ENCODE peak calls at places on chromosomes 6 and 20, in six cellular contexts. One of them, this sample, is unnamed.

GRCh38 chr6:16316741-16317251 is 78.4 kb downstream of the GMPR start:
- DNase-seq in left ventricle myocardium inferior: no peak
- DNase-seq in naive thymus-derived CD4-positive, alpha-beta T cell: peak
- DNase-seq in uterus: no peak
- DNase-seq in mesendoderm: peak
- DNase-seq in foreskin keratinocyte: peak
- DNase-seq in this sample: no peak

GRCh38 chr6:111427341-111428116 is 55.5 kb downstream of the REV3L start:
- DNase-seq in left ventricle myocardium inferior: no peak
- DNase-seq in naive thymus-derived CD4-positive, alpha-beta T cell: no peak
- DNase-seq in uterus: no peak
- DNase-seq in mesendoderm: no peak
- DNase-seq in foreskin keratinocyte: peak
- DNase-seq in this sample: peak

GRCh38 chr6:96499781-96500180 is 21.8 kb upstream of the UFL1 start:
- DNase-seq in left ventricle myocardium inferior: no peak
- DNase-seq in naive thymus-derived CD4-positive, alpha-beta T cell: peak
- DNase-seq in uterus: no peak
- DNase-seq in mesendoderm: no peak
- DNase-seq in foreskin keratinocyte: no peak
- DNase-seq in this sample: no peak

GRCh38 chr6:56652231-56652630 is 9.5 kb upstream of the DST start:
- DNase-seq in left ventricle myocardium inferior: no peak
- DNase-seq in naive thymus-derived CD4-positive, alpha-beta T cell: no peak
- DNase-seq in uterus: no peak
- DNase-seq in mesendoderm: no peak
- DNase-seq in foreskin keratinocyte: peak
- DNase-seq in this sample: peak

GRCh38 chr6:163352011-163352685 is 62.4 kb upstream of the QKI start:
- DNase-seq in left ventricle myocardium inferior: no peak
- DNase-seq in naive thymus-derived CD4-positive, alpha-beta T cell: no peak
- DNase-seq in uterus: no peak
- DNase-seq in mesendoderm: peak
- DNase-seq in foreskin keratinocyte: peak
- DNase-seq in this sample: no peak

GRCh38 chr20:48483667-48484066 is 344.1 kb downstream of the PREX1 start:
- DNase-seq in left ventricle myocardium inferior: no peak
- DNase-seq in naive thymus-derived CD4-positive, alpha-beta T cell: no peak
- DNase-seq in uterus: no peak
- DNase-seq in mesendoderm: no peak
- DNase-seq in foreskin keratinocyte: no peak
- DNase-seq in this sample: no peak

GRCh38 chr6:111972714-111973678 is 80.9 kb upstream of the CCN6 start:
- DNase-seq in left ventricle myocardium inferior: peak
- DNase-seq in naive thymus-derived CD4-positive, alpha-beta T cell: peak
- DNase-seq in uterus: peak
- DNase-seq in mesendoderm: peak
- DNase-seq in foreskin keratinocyte: peak
- DNase-seq in this sample: peak

GRCh38 chr6:156691018-156691417 is 86.2 kb upstream of the ARID1B start:
- DNase-seq in left ventricle myocardium inferior: no peak
- DNase-seq in naive thymus-derived CD4-positive, alpha-beta T cell: no peak
- DNase-seq in uterus: no peak
- DNase-seq in mesendoderm: no peak
- DNase-seq in foreskin keratinocyte: no peak
- DNase-seq in this sample: no peak

GRCh38 chr20:53902968-53903651 is 167.3 kb downstream of the BCAS1 start:
- DNase-seq in left ventricle myocardium inferior: no peak
- DNase-seq in naive thymus-derived CD4-positive, alpha-beta T cell: no peak
- DNase-seq in uterus: no peak
- DNase-seq in mesendoderm: no peak
- DNase-seq in foreskin keratinocyte: no peak
- DNase-seq in this sample: no peak

GRCh38 chr20:23161968-23162696 is 76.0 kb upstream of the CD93 start:
- DNase-seq in left ventricle myocardium inferior: peak
- DNase-seq in naive thymus-derived CD4-positive, alpha-beta T cell: no peak
- DNase-seq in uterus: peak
- DNase-seq in mesendoderm: no peak
- DNase-seq in foreskin keratinocyte: peak
- DNase-seq in this sample: peak

GRCh38 chr6:149859368-149859767 is 4.8 kb downstream of the LRP11 start:
- DNase-seq in left ventricle myocardium inferior: no peak
- DNase-seq in naive thymus-derived CD4-positive, alpha-beta T cell: no peak
- DNase-seq in uterus: no peak
- DNase-seq in mesendoderm: no peak
- DNase-seq in foreskin keratinocyte: peak
- DNase-seq in this sample: no peak

GRCh38 chr20:9228774-9229450 is 160.0 kb downstream of the PLCB4 start:
- DNase-seq in left ventricle myocardium inferior: peak
- DNase-seq in naive thymus-derived CD4-positive, alpha-beta T cell: no peak
- DNase-seq in uterus: no peak
- DNase-seq in mesendoderm: no peak
- DNase-seq in foreskin keratinocyte: no peak
- DNase-seq in this sample: no peak

GRCh38 chr6:12309070-12309469 is 18.9 kb downstream of the EDN1 start:
- DNase-seq in left ventricle myocardium inferior: no peak
- DNase-seq in naive thymus-derived CD4-positive, alpha-beta T cell: no peak
- DNase-seq in uterus: no peak
- DNase-seq in mesendoderm: no peak
- DNase-seq in foreskin keratinocyte: no peak
- DNase-seq in this sample: no peak

GRCh38 chr6:16432075-16433032 is 194.0 kb downstream of the GMPR start:
- DNase-seq in left ventricle myocardium inferior: no peak
- DNase-seq in naive thymus-derived CD4-positive, alpha-beta T cell: no peak
- DNase-seq in uterus: peak
- DNase-seq in mesendoderm: no peak
- DNase-seq in foreskin keratinocyte: no peak
- DNase-seq in this sample: no peak

GRCh38 chr20:962223-962622 is 39.9 kb downstream of the RSPO4 start:
- DNase-seq in left ventricle myocardium inferior: no peak
- DNase-seq in naive thymus-derived CD4-positive, alpha-beta T cell: no peak
- DNase-seq in uterus: no peak
- DNase-seq in mesendoderm: no peak
- DNase-seq in foreskin keratinocyte: no peak
- DNase-seq in this sample: no peak

GRCh38 chr6:169186496-169187169 is 67.0 kb downstream of the THBS2 start:
- DNase-seq in left ventricle myocardium inferior: no peak
- DNase-seq in naive thymus-derived CD4-positive, alpha-beta T cell: no peak
- DNase-seq in uterus: no peak
- DNase-seq in mesendoderm: no peak
- DNase-seq in foreskin keratinocyte: no peak
- DNase-seq in this sample: no peak

GRCh38 chr20:32436968-32437367 is 78.8 kb downstream of the ASXL1 start:
- DNase-seq in left ventricle myocardium inferior: no peak
- DNase-seq in naive thymus-derived CD4-positive, alpha-beta T cell: no peak
- DNase-seq in uterus: no peak
- DNase-seq in mesendoderm: no peak
- DNase-seq in foreskin keratinocyte: no peak
- DNase-seq in this sample: no peak

GRCh38 chr6:21045135-21045616 is 510.9 kb downstream of the CDKAL1 start:
- DNase-seq in left ventricle myocardium inferior: no peak
- DNase-seq in naive thymus-derived CD4-positive, alpha-beta T cell: no peak
- DNase-seq in uterus: no peak
- DNase-seq in mesendoderm: no peak
- DNase-seq in foreskin keratinocyte: no peak
- DNase-seq in this sample: no peak

GRCh38 chr6:74368746-74369145 is 672.7 kb downstream of the CD109 start:
- DNase-seq in left ventricle myocardium inferior: no peak
- DNase-seq in naive thymus-derived CD4-positive, alpha-beta T cell: no peak
- DNase-seq in uterus: no peak
- DNase-seq in mesendoderm: no peak
- DNase-seq in foreskin keratinocyte: no peak
- DNase-seq in this sample: no peak

GRCh38 chr20:38260025-38260377 is 534 bp downstream of the KIAA1755 start:
- DNase-seq in left ventricle myocardium inferior: no peak
- DNase-seq in naive thymus-derived CD4-positive, alpha-beta T cell: no peak
- DNase-seq in uterus: no peak
- DNase-seq in mesendoderm: no peak
- DNase-seq in foreskin keratinocyte: no peak
- DNase-seq in this sample: no peak

GRCh38 chr6:35468980-35469710 is 944 bp downstream of the RPL10A start:
- DNase-seq in left ventricle myocardium inferior: no peak
- DNase-seq in naive thymus-derived CD4-positive, alpha-beta T cell: no peak
- DNase-seq in uterus: peak
- DNase-seq in mesendoderm: no peak
- DNase-seq in foreskin keratinocyte: no peak
- DNase-seq in this sample: no peak

GRCh38 chr6:156886409-156886808 is 109.2 kb downstream of the ARID1B start:
- DNase-seq in left ventricle myocardium inferior: no peak
- DNase-seq in naive thymus-derived CD4-positive, alpha-beta T cell: no peak
- DNase-seq in uterus: no peak
- DNase-seq in mesendoderm: no peak
- DNase-seq in foreskin keratinocyte: no peak
- DNase-seq in this sample: no peak

GRCh38 chr6:126060400-126060799 is 74.1 kb downstream of the TRMT11 start:
- DNase-seq in left ventricle myocardium inferior: no peak
- DNase-seq in naive thymus-derived CD4-positive, alpha-beta T cell: no peak
- DNase-seq in uterus: no peak
- DNase-seq in mesendoderm: no peak
- DNase-seq in foreskin keratinocyte: no peak
- DNase-seq in this sample: no peak

GRCh38 chr6:136347847-136348246 is 58.2 kb upstream of the BCLAF1 start:
- DNase-seq in left ventricle myocardium inferior: no peak
- DNase-seq in naive thymus-derived CD4-positive, alpha-beta T cell: no peak
- DNase-seq in uterus: no peak
- DNase-seq in mesendoderm: no peak
- DNase-seq in foreskin keratinocyte: peak
- DNase-seq in this sample: peak

GRCh38 chr6:123965894-123966293 is 162.2 kb downstream of the NKAIN2 start:
- DNase-seq in left ventricle myocardium inferior: no peak
- DNase-seq in naive thymus-derived CD4-positive, alpha-beta T cell: no peak
- DNase-seq in uterus: no peak
- DNase-seq in mesendoderm: peak
- DNase-seq in foreskin keratinocyte: peak
- DNase-seq in this sample: no peak

GRCh38 chr6:37371158-37372083 is 17.6 kb downstream of the RNF8 start:
- DNase-seq in left ventricle myocardium inferior: no peak
- DNase-seq in naive thymus-derived CD4-positive, alpha-beta T cell: no peak
- DNase-seq in uterus: no peak
- DNase-seq in mesendoderm: no peak
- DNase-seq in foreskin keratinocyte: no peak
- DNase-seq in this sample: no peak

GRCh38 chr6:18048953-18049630 is 61.7 kb upstream of the KIF13A start:
- DNase-seq in left ventricle myocardium inferior: no peak
- DNase-seq in naive thymus-derived CD4-positive, alpha-beta T cell: no peak
- DNase-seq in uterus: no peak
- DNase-seq in mesendoderm: no peak
- DNase-seq in foreskin keratinocyte: no peak
- DNase-seq in this sample: no peak

GRCh38 chr6:111888928-111889696 is 15.9 kb upstream of the FYN start:
- DNase-seq in left ventricle myocardium inferior: peak
- DNase-seq in naive thymus-derived CD4-positive, alpha-beta T cell: no peak
- DNase-seq in uterus: peak
- DNase-seq in mesendoderm: peak
- DNase-seq in foreskin keratinocyte: no peak
- DNase-seq in this sample: no peak

GRCh38 chr6:44278316-44278715 is 8.1 kb downstream of the TMEM151B start:
- DNase-seq in left ventricle myocardium inferior: no peak
- DNase-seq in naive thymus-derived CD4-positive, alpha-beta T cell: no peak
- DNase-seq in uterus: no peak
- DNase-seq in mesendoderm: no peak
- DNase-seq in foreskin keratinocyte: no peak
- DNase-seq in this sample: no peak

GRCh38 chr20:3786126-3786484 is 435 bp downstream of the CENPB start:
- DNase-seq in left ventricle myocardium inferior: peak
- DNase-seq in naive thymus-derived CD4-positive, alpha-beta T cell: no peak
- DNase-seq in uterus: peak
- DNase-seq in mesendoderm: peak
- DNase-seq in foreskin keratinocyte: no peak
- DNase-seq in this sample: no peak

GRCh38 chr6:104711371-104711770 is 148.3 kb downstream of the HACE1 start:
- DNase-seq in left ventricle myocardium inferior: no peak
- DNase-seq in naive thymus-derived CD4-positive, alpha-beta T cell: no peak
- DNase-seq in uterus: no peak
- DNase-seq in mesendoderm: no peak
- DNase-seq in foreskin keratinocyte: peak
- DNase-seq in this sample: peak

GRCh38 chr6:170444056-170444505 is 109.0 kb downstream of the PSMB1 start:
- DNase-seq in left ventricle myocardium inferior: no peak
- DNase-seq in naive thymus-derived CD4-positive, alpha-beta T cell: no peak
- DNase-seq in uterus: peak
- DNase-seq in mesendoderm: no peak
- DNase-seq in foreskin keratinocyte: no peak
- DNase-seq in this sample: no peak

GRCh38 chr6:37665309-37665708 is 32.4 kb downstream of the MDGA1 start:
- DNase-seq in left ventricle myocardium inferior: no peak
- DNase-seq in naive thymus-derived CD4-positive, alpha-beta T cell: no peak
- DNase-seq in uterus: no peak
- DNase-seq in mesendoderm: peak
- DNase-seq in foreskin keratinocyte: no peak
- DNase-seq in this sample: no peak

GRCh38 chr6:143675327-143675900 is 2.4 kb upstream of the PHACTR2 start:
- DNase-seq in left ventricle myocardium inferior: no peak
- DNase-seq in naive thymus-derived CD4-positive, alpha-beta T cell: no peak
- DNase-seq in uterus: no peak
- DNase-seq in mesendoderm: peak
- DNase-seq in foreskin keratinocyte: no peak
- DNase-seq in this sample: no peak
- H3K27ac ChIP-seq in left ventricle myocardium inferior: peak
- H3K27ac ChIP-seq in naive thymus-derived CD4-positive, alpha-beta T cell: no peak
- H3K27ac ChIP-seq in uterus: peak
- H3K27ac ChIP-seq in mesendoderm: peak
- H3K27ac ChIP-seq in foreskin keratinocyte: peak
- H3K27ac ChIP-seq in this sample: peak

GRCh38 chr20:62733891-62734290 is 25.3 kb downstream of the NTSR1 start:
- DNase-seq in left ventricle myocardium inferior: peak
- DNase-seq in naive thymus-derived CD4-positive, alpha-beta T cell: no peak
- DNase-seq in uterus: no peak
- DNase-seq in mesendoderm: no peak
- DNase-seq in foreskin keratinocyte: no peak
- DNase-seq in this sample: no peak
- H3K27ac ChIP-seq in left ventricle myocardium inferior: no peak
- H3K27ac ChIP-seq in naive thymus-derived CD4-positive, alpha-beta T cell: no peak
- H3K27ac ChIP-seq in uterus: no peak
- H3K27ac ChIP-seq in mesendoderm: no peak
- H3K27ac ChIP-seq in foreskin keratinocyte: no peak
- H3K27ac ChIP-seq in this sample: no peak

GRCh38 chr6:116404706-116405105 is 34.0 kb downstream of the DSE start:
- DNase-seq in left ventricle myocardium inferior: no peak
- DNase-seq in naive thymus-derived CD4-positive, alpha-beta T cell: no peak
- DNase-seq in uterus: no peak
- DNase-seq in mesendoderm: no peak
- DNase-seq in foreskin keratinocyte: no peak
- DNase-seq in this sample: no peak
- H3K27ac ChIP-seq in left ventricle myocardium inferior: peak
- H3K27ac ChIP-seq in naive thymus-derived CD4-positive, alpha-beta T cell: no peak
- H3K27ac ChIP-seq in uterus: peak
- H3K27ac ChIP-seq in mesendoderm: no peak
- H3K27ac ChIP-seq in foreskin keratinocyte: no peak
- H3K27ac ChIP-seq in this sample: no peak

DNA sequence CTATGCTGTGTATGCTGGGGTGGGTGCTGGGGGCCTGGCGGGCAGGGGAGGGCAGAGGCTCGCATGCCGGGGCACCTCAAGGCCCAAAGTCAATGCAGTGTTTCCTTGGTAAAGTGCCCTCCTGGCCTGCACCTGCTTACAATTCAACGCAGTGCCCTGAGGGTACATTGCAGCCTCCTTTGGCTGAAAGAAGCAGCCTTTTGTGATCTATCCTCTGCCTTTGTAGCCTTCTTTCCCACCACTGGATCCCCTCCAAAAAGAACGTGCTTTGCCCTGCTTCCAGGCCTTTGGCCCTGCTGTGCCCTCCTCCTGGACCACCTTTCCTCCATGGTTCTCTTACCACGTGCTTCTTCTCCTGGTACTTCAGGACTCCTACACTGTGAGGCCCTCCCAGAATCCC is 113.6 kb upstream of the PTPN1 start:
- DNase-seq in left ventricle myocardium inferior: no peak
- DNase-seq in naive thymus-derived CD4-positive, alpha-beta T cell: no peak
- DNase-seq in uterus: no peak
- DNase-seq in mesendoderm: no peak
- DNase-seq in foreskin keratinocyte: no peak
- DNase-seq in this sample: no peak
- H3K27ac ChIP-seq in left ventricle myocardium inferior: peak
- H3K27ac ChIP-seq in naive thymus-derived CD4-positive, alpha-beta T cell: no peak
- H3K27ac ChIP-seq in uterus: peak
- H3K27ac ChIP-seq in mesendoderm: no peak
- H3K27ac ChIP-seq in foreskin keratinocyte: no peak
- H3K27ac ChIP-seq in this sample: no peak